ENCODE peak calls at places on chromosomes 16 and 17, in eight cellular contexts. F is stomach, P is transverse colon, M is fibroblast of mammary gland, O is BJ, A is progenitor cell of endocrine pancreas, D is Calu3, G is lower leg skin. N is an unnamed sample.

GRCh38 chr17:15470536-15470935 is 3.1 kb upstream of the CDRT4 start:
- DNase-seq in D (no peak), M (no peak), A (no peak), F (no peak), O (no peak), G (no peak), P (no peak), N (no peak)

GRCh38 chr16:87698676-87699179 is 67.1 kb downstream of the KLHDC4 start:
- DNase-seq in G (no peak), O (no peak), F (no peak), P (no peak), M (no peak), D (no peak), A (no peak), N (peak)

GRCh38 chr16:81293909-81294802 is 20.6 kb upstream of the GAN start:
- DNase-seq in A (no peak), F (no peak), M (no peak), P (no peak), O (no peak), G (no peak), D (no peak), N (no peak)

GRCh38 chr17:55294042-55294751 is 29.4 kb downstream of the HLF start:
- DNase-seq in G (no peak), M (no peak), O (peak), P (no peak), F (no peak), D (no peak), A (no peak), N (no peak)

GRCh38 chr17:68378202-68379149 is 78.8 kb downstream of the WIPI1 start:
- DNase-seq in O (peak), P (peak), D (peak), F (peak), M (peak), G (peak), A (no peak), N (no peak)

GRCh38 chr17:77324227-77324626 is 183.5 kb downstream of the SEC14L1 start:
- DNase-seq in O (no peak), D (no peak), P (no peak), M (no peak), F (peak), A (no peak), G (peak), N (no peak)

GRCh38 chr16:72934661-72935403 is 113.1 kb downstream of the ZFHX3 start:
- DNase-seq in M (peak), P (no peak), G (no peak), F (no peak), D (no peak), O (no peak), A (no peak), N (no peak)

GRCh38 chr16:75267631-75268264 is 16.3 kb upstream of the BCAR1 start:
- DNase-seq in M (peak), O (no peak), P (peak), A (no peak), D (peak), G (no peak), F (peak), N (no peak)

GRCh38 chr16:26963109-26963508 is 103.6 kb upstream of the C16orf82 start:
- DNase-seq in D (no peak), G (no peak), P (peak), M (peak), A (no peak), O (no peak), F (no peak), N (no peak)

GRCh38 chr17:17816240-17816814 is 20.5 kb downstream of the SREBF1 start:
- DNase-seq in G (no peak), O (no peak), P (no peak), F (no peak), D (no peak), A (no peak), M (no peak), N (no peak)

GRCh38 chr16:25699069-25699468 is 7.3 kb downstream of the HS3ST4 start:
- DNase-seq in A (no peak), P (no peak), D (no peak), O (no peak), G (no peak), M (no peak), F (no peak), N (no peak)

GRCh38 chr16:81778861-81779539 is at the start of gene PLCG2:
- DNase-seq in D (peak), M (peak), A (peak), G (peak), P (peak), F (peak), O (no peak), N (peak)

GRCh38 chr17:14019186-14019956 is 49.9 kb upstream of the COX10 start:
- DNase-seq in O (no peak), F (no peak), G (no peak), A (no peak), D (no peak), P (no peak), M (peak), N (no peak)

GRCh38 chr16:13453938-13454553 is 465.9 kb upstream of the ERCC4 start:
- DNase-seq in F (peak), P (peak), A (peak), G (peak), D (peak), M (peak), O (no peak), N (peak)

GRCh38 chr17:40251576-40251975 is 32.5 kb downstream of the WIPF2 start:
- DNase-seq in M (peak), O (peak), D (no peak), F (no peak), P (peak), G (peak), A (no peak), N (no peak)

GRCh38 chr16:75377971-75378386 is 55.3 kb downstream of the CFDP1 start:
- DNase-seq in F (no peak), D (no peak), A (no peak), G (peak), M (peak), O (peak), P (no peak), N (no peak)

GRCh38 chr17:13688716-13689115 is 87.0 kb upstream of the HS3ST3A1 start:
- DNase-seq in A (no peak), O (no peak), F (no peak), M (no peak), D (no peak), G (no peak), P (no peak), N (no peak)

GRCh38 chr16:56341656-56342397 is 83.5 kb downstream of the AMFR start:
- DNase-seq in F (no peak), P (no peak), O (no peak), M (no peak), D (no peak), G (no peak), A (no peak), N (no peak)

GRCh38 chr16:12677472-12677871 is 126.2 kb downstream of the CPPED1 start:
- DNase-seq in D (no peak), P (no peak), F (no peak), G (no peak), A (no peak), O (no peak), M (no peak), N (no peak)

GRCh38 chr16:9191274-9191850 is 99.9 kb downstream of the HAPSTR1 start:
- DNase-seq in A (no peak), M (no peak), G (no peak), D (no peak), P (no peak), F (no peak), O (no peak), N (no peak)

GRCh38 chr16:80924372-80924978 is 82.2 kb downstream of the CMC2 start:
- DNase-seq in G (no peak), O (no peak), M (peak), D (peak), A (peak), P (peak), F (peak), N (peak)

GRCh38 chr17:29292992-29293889 is 707 bp downstream of the NUFIP2 start:
- DNase-seq in F (peak), D (peak), M (peak), G (peak), A (peak), P (peak), O (no peak), N (peak)

GRCh38 chr17:66950325-66950724 is 14.2 kb upstream of the CACNG4 start:
- DNase-seq in O (no peak), P (no peak), D (no peak), M (no peak), A (no peak), F (no peak), G (no peak), N (no peak)

GRCh38 chr16:23334950-23335349 is 32.8 kb downstream of the SCNN1B start:
- DNase-seq in M (no peak), F (no peak), P (no peak), G (no peak), A (no peak), O (no peak), D (no peak), N (no peak)

GRCh38 chr17:19002805-19003542 is 1.6 kb downstream of the FAM83G start:
- DNase-seq in D (no peak), G (no peak), A (no peak), O (no peak), M (peak), F (no peak), P (no peak), N (no peak)

GRCh38 chr16:11348737-11349598 is 3.7 kb downstream of the RMI2 start:
- DNase-seq in O (no peak), A (no peak), G (no peak), P (no peak), F (no peak), D (no peak), M (no peak), N (no peak)

GRCh38 chr17:50212121-50212843 is 10.9 kb upstream of the COL1A1 start:
- DNase-seq in D (no peak), P (peak), A (no peak), M (peak), G (no peak), O (peak), F (no peak), N (no peak)

GRCh38 chr16:87789437-87790277 is 23.9 kb upstream of the KLHDC4 start:
- DNase-seq in D (peak), M (peak), F (peak), P (no peak), O (peak), G (peak), A (no peak), N (no peak)

GRCh38 chr17:36196099-36196496 is 460 bp downstream of the CCL3L1 start:
- DNase-seq in M (no peak), O (no peak), P (no peak), G (no peak), A (no peak), D (no peak), F (no peak), N (no peak)

DNA sequence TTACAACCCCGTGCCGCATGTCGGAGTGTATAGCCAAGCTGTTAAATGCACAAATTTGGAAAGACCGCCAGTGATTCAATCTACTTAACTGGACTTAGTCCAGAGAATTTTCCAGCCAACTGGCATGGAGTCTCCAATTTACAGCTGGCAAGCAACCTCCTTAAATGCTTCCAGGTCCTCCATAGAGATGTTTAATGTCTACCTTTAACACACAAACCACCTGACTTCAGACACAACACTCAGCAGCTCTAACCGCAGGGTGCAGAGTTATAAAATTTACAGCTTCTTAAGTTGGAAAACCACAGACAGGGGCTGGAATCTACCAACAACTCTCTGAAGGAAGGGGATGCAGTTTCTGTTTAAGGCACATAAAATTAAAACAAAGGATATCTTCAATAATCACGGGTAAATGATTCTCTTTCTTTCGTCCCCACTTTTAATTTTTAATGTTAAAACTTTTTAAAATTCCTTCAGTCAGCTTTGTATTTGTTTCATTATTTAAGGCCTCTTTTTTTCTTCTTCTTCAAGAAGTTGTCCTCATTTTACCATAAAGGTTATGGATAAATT is 106.9 kb downstream of the SYCE1L start:
- DNase-seq in O (no peak), F (no peak), D (no peak), P (no peak), M (no peak), G (no peak), A (no peak), N (no peak)
- TF ChIP-seq CTCF in O (no peak), F (no peak), D (no peak), P (no peak), M (no peak), G (no peak), A (no peak), N (no peak)

GRCh38 chr16:1206326-1206725 is 18.7 kb downstream of the TPSG1 start:
- DNase-seq in F (no peak), A (no peak), O (no peak), M (no peak), P (no peak), D (no peak), G (no peak), N (no peak)
- TF ChIP-seq CTCF in F (no peak), A (no peak), O (no peak), M (no peak), P (no peak), D (no peak), G (no peak), N (no peak)

GRCh38 chr17:75032896-75033294 is 13.9 kb downstream of the ATP5PD start:
- DNase-seq in F (no peak), G (no peak), A (no peak), P (no peak), M (peak), O (no peak), D (no peak), N (no peak)

GRCh38 chr17:75031972-75032895 is 14.5 kb downstream of the ATP5PD start:
- DNase-seq in M (peak), O (no peak), G (peak), P (peak), F (peak), A (no peak), D (peak), N (peak)

GRCh38 chr17:75033346-75034235 is 13.2 kb downstream of the ATP5PD start:
- DNase-seq in M (peak), G (peak), F (peak), D (peak), P (peak), A (peak), O (no peak), N (peak)

GRCh38 chr17:75036643-75037268 is 10.0 kb downstream of the ATP5PD start:
- DNase-seq in M (peak), D (no peak), A (no peak), G (peak), P (peak), O (no peak), F (peak), N (no peak)

DNA sequence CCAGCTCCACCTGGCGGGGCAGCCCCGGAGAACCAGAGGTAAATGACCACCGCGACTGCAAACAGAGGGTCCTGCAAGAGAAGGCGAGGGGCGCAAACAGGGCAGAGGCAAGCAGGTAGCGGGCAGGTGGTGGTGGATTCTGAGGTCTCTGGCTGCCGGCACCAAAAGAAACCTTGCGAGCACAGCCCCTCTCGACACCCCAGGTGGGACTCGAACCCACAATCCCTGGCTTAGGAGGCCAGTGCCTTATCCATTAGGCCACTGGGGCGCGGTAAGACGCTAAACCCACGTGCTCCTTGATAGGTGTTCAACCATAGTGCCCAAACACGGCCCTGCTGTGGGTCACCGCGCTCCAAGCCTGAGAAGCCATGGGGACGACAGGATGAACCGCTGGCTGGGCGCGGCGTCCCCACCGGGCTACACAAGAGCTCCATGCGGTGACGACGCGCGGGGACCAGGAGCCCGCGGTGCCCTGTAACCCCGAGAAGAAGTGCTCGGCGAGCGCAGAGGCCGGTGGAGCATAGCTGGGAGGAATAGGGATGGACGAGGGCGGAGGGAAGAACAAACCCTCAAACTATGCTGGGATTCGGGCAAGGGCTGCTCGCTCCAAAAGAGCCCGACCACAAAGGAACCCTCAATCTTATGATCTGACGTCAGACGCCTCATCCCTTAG is 12.4 kb downstream of the ATP5PD start:
- DNase-seq in D (peak), G (peak), F (peak), M (peak), P (peak), O (no peak), A (peak), N (peak)
- TF ChIP-seq CTCF in D (no peak), G (no peak), F (no peak), M (no peak), P (no peak), O (peak), A (peak), N (peak)

DNA sequence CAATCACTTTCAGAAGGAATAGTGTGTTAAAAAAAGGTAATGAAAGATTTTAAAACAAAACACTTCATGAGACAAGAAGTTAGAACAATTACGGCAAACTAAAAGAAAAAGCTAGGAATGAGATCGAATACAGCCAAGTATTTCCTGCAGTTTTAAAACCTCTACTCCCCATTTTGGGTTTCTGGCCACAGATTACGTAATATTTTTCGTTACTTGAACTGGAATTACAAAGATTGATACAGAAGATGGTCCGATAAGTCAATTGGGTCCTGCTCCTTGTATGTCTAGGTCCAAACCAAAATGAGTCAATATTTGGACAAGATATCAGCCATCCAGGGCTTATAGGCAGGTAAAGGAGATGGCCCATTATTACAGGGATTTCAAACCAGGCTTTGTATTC is 52.2 kb downstream of the SIAH1 start:
- DNase-seq in A (no peak), M (no peak), P (no peak), G (no peak), F (no peak), D (no peak), O (no peak), N (no peak)
- TF ChIP-seq CTCF in A (no peak), M (no peak), P (no peak), G (no peak), F (no peak), D (no peak), O (no peak), N (no peak)